ENCODE peak calls at places on chromosomes 11 and 22, in ten cellular contexts. E, G, T, F, L, H, Q, M, K and O are unnamed samples.

GRCh38 chr11:111427471-111427912 is 48.4 kb upstream of the POU2AF1 start:
- DNase-seq in F (peak), L (no peak), K (no peak), G (no peak), H (no peak), M (no peak), T (peak), E (no peak), Q (no peak), O (peak)

GRCh38 chr11:122902951-122903350 is 20.4 kb downstream of the JHY start:
- DNase-seq in T (no peak), L (no peak), G (no peak), K (no peak), M (no peak), F (no peak), Q (no peak), H (no peak), E (no peak), O (no peak)

GRCh38 chr11:121964591-121964990 is 151.4 kb downstream of the BLID start:
- DNase-seq in M (no peak), Q (no peak), G (peak), F (no peak), E (no peak), L (no peak), T (peak), H (no peak), K (no peak), O (no peak)

GRCh38 chr11:64343740-64344133 is 3.7 kb downstream of the CCDC88B start:
- DNase-seq in M (no peak), F (no peak), Q (no peak), L (no peak), T (peak), H (no peak), E (peak), G (no peak), K (peak), O (no peak)

GRCh38 chr22:20130739-20131592 is 638 bp upstream of the ZDHHC8 start:
- DNase-seq in H (peak), E (peak), M (peak), L (peak), F (peak), G (peak), K (peak), Q (peak), T (peak), O (peak)

GRCh38 chr11:94650756-94651155 is 83.6 kb downstream of the PIWIL4 start:
- DNase-seq in K (peak), T (peak), M (no peak), Q (peak), G (peak), L (no peak), E (no peak), F (peak), H (no peak), O (no peak)

GRCh38 chr22:41526802-41527799 is 17.2 kb downstream of the POLR3H start:
- DNase-seq in L (no peak), E (peak), G (peak), K (no peak), Q (peak), T (peak), H (peak), M (no peak), F (peak), O (peak)

GRCh38 chr22:44943701-44944324 is 66.0 kb downstream of the PHF21B start:
- DNase-seq in M (no peak), K (peak), T (no peak), F (no peak), G (no peak), L (no peak), Q (no peak), H (no peak), E (no peak), O (no peak)

GRCh38 chr11:128155590-128155989 is 431.8 kb downstream of the ETS1 start:
- DNase-seq in F (no peak), L (no peak), M (no peak), G (no peak), E (no peak), Q (no peak), H (no peak), T (no peak), K (no peak), O (no peak)

GRCh38 chr11:63244862-63245261 is 1.5 kb upstream of the SLC22A25 start:
- DNase-seq in T (no peak), Q (no peak), L (no peak), E (no peak), G (no peak), F (no peak), H (no peak), M (no peak), K (no peak), O (no peak)

GRCh38 chr22:20508815-20509271 is 1.4 kb downstream of the MED15 start:
- DNase-seq in L (no peak), G (no peak), T (no peak), H (no peak), Q (no peak), E (no peak), M (no peak), F (no peak), K (no peak), O (peak)

GRCh38 chr11:6395470-6396060 is 5.3 kb downstream of the SMPD1 start:
- DNase-seq in Q (no peak), L (no peak), F (no peak), M (no peak), T (no peak), E (no peak), H (no peak), G (no peak), K (no peak), O (no peak)

GRCh38 chr11:115100706-115101105 is 403.5 kb downstream of the CADM1 start:
- DNase-seq in H (no peak), F (no peak), E (no peak), L (no peak), K (no peak), T (no peak), M (no peak), Q (no peak), G (no peak), O (no peak)

GRCh38 chr11:64935634-64936081 is at the start of gene GPHA2:
- DNase-seq in G (no peak), T (no peak), E (peak), F (peak), K (no peak), M (no peak), Q (no peak), H (no peak), L (no peak), O (no peak)

GRCh38 chr11:69122642-69123431 is 32.9 kb upstream of the SMIM38 start:
- DNase-seq in H (no peak), M (peak), L (peak), F (peak), K (peak), T (peak), E (peak), G (peak), Q (no peak), O (peak)

GRCh38 chr11:130451261-130452019 is 3.0 kb downstream of the ADAMTS15 start:
- DNase-seq in L (no peak), K (peak), F (no peak), M (no peak), Q (no peak), T (no peak), G (peak), H (no peak), E (no peak), O (peak)

GRCh38 chr22:27724706-27725105 is 76.8 kb downstream of the MN1 start:
- DNase-seq in M (peak), Q (no peak), F (no peak), G (peak), K (no peak), H (no peak), E (no peak), T (no peak), L (no peak), O (no peak)

GRCh38 chr11:100991541-100991940 is 138.1 kb downstream of the PGR start:
- DNase-seq in M (no peak), F (no peak), E (no peak), G (peak), L (no peak), Q (no peak), K (no peak), H (no peak), T (peak), O (no peak)

GRCh38 chr11:126391286-126391954 is 35.9 kb downstream of the ST3GAL4 start:
- DNase-seq in M (peak), L (no peak), K (no peak), T (no peak), H (no peak), F (no peak), G (no peak), Q (no peak), E (no peak), O (no peak)

GRCh38 chr11:88175004-88175706 is at the start of gene RAB38:
- DNase-seq in E (peak), K (peak), H (no peak), T (peak), G (peak), L (peak), M (peak), Q (peak), F (peak), O (peak)

GRCh38 chr11:118401880-118402590 is 629 bp downstream of the ATP5MG start:
- DNase-seq in T (peak), Q (no peak), L (no peak), K (no peak), F (no peak), E (no peak), H (no peak), M (no peak), G (peak), O (peak)

GRCh38 chr22:17580461-17581031 is 17.2 kb downstream of the SLC25A18 start:
- DNase-seq in K (no peak), T (no peak), Q (peak), E (no peak), L (no peak), F (no peak), G (no peak), M (no peak), H (no peak), O (no peak)

GRCh38 chr11:12430351-12430750 is 53.0 kb downstream of the PARVA start:
- DNase-seq in T (no peak), F (no peak), E (no peak), K (no peak), M (no peak), Q (no peak), L (no peak), G (peak), H (no peak), O (no peak)

GRCh38 chr11:14644396-14645246 is 1.0 kb downstream of the PDE3B start:
- DNase-seq in Q (peak), H (peak), T (peak), G (no peak), F (peak), M (no peak), K (peak), L (peak), E (peak), O (peak)

GRCh38 chr11:92601048-92601447 is 368.4 kb upstream of the MTNR1B start:
- DNase-seq in Q (no peak), F (no peak), K (no peak), H (no peak), T (no peak), L (no peak), E (no peak), G (no peak), M (no peak), O (no peak)

GRCh38 chr22:49687333-49687732 is 140.3 kb downstream of the BRD1 start:
- DNase-seq in M (no peak), K (no peak), Q (no peak), H (no peak), E (no peak), G (no peak), T (no peak), L (no peak), F (no peak), O (no peak)
- H3K4me3 ChIP-seq in M (no peak), K (no peak), Q (no peak), H (no peak), E (no peak), G (no peak), T (no peak), L (no peak), F (no peak), O (no peak)

GRCh38 chr11:72084960-72085359 is 4.3 kb downstream of the LRRC51 start:
- DNase-seq in F (no peak), M (no peak), L (no peak), T (no peak), H (no peak), K (no peak), Q (no peak), G (no peak), E (no peak), O (no peak)

GRCh38 chr11:72085836-72086475 is 5.3 kb downstream of the LRRC51 start:
- DNase-seq in F (no peak), K (no peak), H (no peak), L (no peak), E (no peak), M (no peak), G (no peak), Q (no peak), T (no peak), O (peak)

GRCh38 chr11:72083414-72083813 is 2.8 kb downstream of the LRRC51 start:
- DNase-seq in T (no peak), L (no peak), Q (no peak), G (no peak), H (no peak), K (no peak), F (no peak), E (no peak), M (no peak), O (no peak)

GRCh38 chr11:72081856-72082255 is 1.2 kb downstream of the LRRC51 start:
- DNase-seq in T (no peak), G (no peak), L (no peak), H (no peak), Q (no peak), M (no peak), E (no peak), K (no peak), F (no peak), O (no peak)

DNA sequence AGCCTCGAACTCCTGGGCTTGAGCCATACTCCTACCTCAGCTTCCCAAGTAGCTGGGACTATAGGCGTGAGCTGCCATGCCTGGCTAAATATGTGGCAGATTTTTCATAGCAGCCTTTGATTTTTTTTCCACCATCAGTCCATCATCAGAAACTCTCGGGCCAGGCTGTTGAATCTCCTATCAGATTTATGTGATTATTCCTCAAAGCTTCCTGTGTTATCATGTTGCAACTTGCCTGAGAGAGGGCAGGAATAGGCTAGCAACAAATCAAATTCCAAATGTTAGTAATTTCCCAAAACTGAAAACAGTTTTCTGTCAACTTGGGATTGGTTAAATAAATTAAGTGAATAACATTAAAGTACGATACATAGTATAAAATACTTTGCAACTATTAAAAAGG is 3.4 kb downstream of the LRRC51 start:
- DNase-seq in H (no peak), G (no peak), T (no peak), E (no peak), M (no peak), K (no peak), L (no peak), Q (no peak), F (no peak), O (no peak)
- H3K27ac ChIP-seq in H (no peak), G (no peak), T (no peak), E (no peak), M (no peak), K (no peak), L (no peak), Q (no peak), F (no peak), O (no peak)

GRCh38 chr11:34629711-34630110 is 8.8 kb downstream of the EHF start:
- DNase-seq in G (peak), Q (no peak), F (no peak), L (no peak), E (no peak), M (no peak), K (no peak), T (no peak), H (no peak), O (no peak)

GRCh38 chr11:34624069-34624468 is 3.2 kb downstream of the EHF start:
- DNase-seq in H (peak), M (no peak), L (no peak), E (no peak), T (no peak), Q (no peak), G (no peak), K (no peak), F (peak), O (peak)

GRCh38 chr11:34626393-34626792 is 5.5 kb downstream of the EHF start:
- DNase-seq in Q (no peak), G (peak), F (no peak), T (no peak), M (no peak), E (no peak), K (no peak), H (no peak), L (no peak), O (no peak)

GRCh38 chr11:34625576-34625975 is 4.7 kb downstream of the EHF start:
- DNase-seq in G (no peak), L (no peak), Q (no peak), E (no peak), F (no peak), T (no peak), M (no peak), H (no peak), K (no peak), O (no peak)

GRCh38 chr11:34627197-34627596 is 6.3 kb downstream of the EHF start:
- DNase-seq in F (no peak), T (no peak), Q (no peak), E (no peak), L (no peak), H (no peak), G (no peak), K (no peak), M (no peak), O (no peak)
- H3K4me3 ChIP-seq in F (no peak), T (no peak), Q (no peak), E (no peak), L (peak), H (no peak), G (no peak), K (no peak), M (no peak), O (no peak)

GRCh38 chr11:60844870-60845221 is 2.9 kb downstream of the CCDC86 start:
- DNase-seq in M (no peak), G (no peak), K (no peak), H (no peak), T (peak), Q (no peak), E (no peak), F (peak), L (no peak), O (no peak)

GRCh38 chr11:60842688-60843605 is 1.0 kb downstream of the CCDC86 start:
- DNase-seq in E (no peak), Q (no peak), F (no peak), G (no peak), H (no peak), M (no peak), K (no peak), L (no peak), T (no peak), O (peak)

GRCh38 chr11:60847281-60847680 is 5.4 kb downstream of the CCDC86 start:
- DNase-seq in M (no peak), E (no peak), G (no peak), L (no peak), K (no peak), T (no peak), F (no peak), H (no peak), Q (no peak), O (peak)

GRCh38 chr11:60844045-60844869 is 2.3 kb downstream of the CCDC86 start:
- DNase-seq in T (no peak), L (no peak), M (no peak), E (no peak), H (no peak), K (no peak), G (peak), Q (no peak), F (no peak), O (no peak)

GRCh38 chr11:60845338-60845737 is 3.4 kb downstream of the CCDC86 start:
- DNase-seq in T (no peak), F (no peak), Q (no peak), L (no peak), E (no peak), M (no peak), K (no peak), G (no peak), H (no peak), O (no peak)
- H3K27ac ChIP-seq in T (no peak), F (no peak), Q (no peak), L (no peak), E (no peak), M (no peak), K (no peak), G (no peak), H (no peak), O (no peak)

GRCh38 chr22:35541254-35541748 is 670 bp downstream of the RASD2 start:
- DNase-seq in L (no peak), F (no peak), Q (no peak), K (peak), H (no peak), T (peak), M (no peak), E (peak), G (no peak), O (peak)
- H3K4me3 ChIP-seq in L (peak), F (no peak), Q (peak), K (peak), H (no peak), T (peak), M (peak), E (peak), G (peak), O (peak)

GRCh38 chr11:46293066-46293465 is 15.6 kb downstream of the CREB3L1 start:
- DNase-seq in T (no peak), G (no peak), E (no peak), F (no peak), H (no peak), Q (no peak), L (no peak), K (no peak), M (no peak), O (no peak)

GRCh38 chr11:46290021-46290420 is 12.6 kb downstream of the CREB3L1 start:
- DNase-seq in K (peak), H (no peak), M (no peak), L (no peak), G (no peak), F (no peak), E (no peak), T (no peak), Q (peak), O (no peak)

GRCh38 chr11:46288451-46288850 is 11.0 kb downstream of the CREB3L1 start:
- DNase-seq in F (no peak), E (no peak), L (no peak), K (peak), M (no peak), H (no peak), G (no peak), T (no peak), Q (no peak), O (no peak)

GRCh38 chr11:46291441-46292143 is 14.1 kb downstream of the CREB3L1 start:
- DNase-seq in G (peak), H (no peak), M (no peak), F (no peak), Q (peak), T (peak), L (no peak), K (peak), E (peak), O (no peak)

GRCh38 chr11:46290598-46291309 is 13.3 kb downstream of the CREB3L1 start:
- DNase-seq in T (peak), K (peak), H (no peak), G (peak), Q (peak), E (peak), F (peak), L (no peak), M (peak), O (no peak)
- H3K27ac ChIP-seq in T (peak), K (no peak), H (no peak), G (peak), Q (peak), E (peak), F (no peak), L (no peak), M (no peak), O (no peak)

GRCh38 chr22:37486224-37486845 is at the start of gene MFNG:
- DNase-seq in L (no peak), Q (peak), E (peak), G (peak), H (peak), K (peak), F (peak), T (peak), M (peak), O (peak)

GRCh38 chr22:37485714-37486223 is 415 bp downstream of the MFNG start:
- DNase-seq in K (no peak), H (no peak), L (no peak), Q (no peak), T (no peak), E (no peak), F (no peak), M (no peak), G (no peak), O (no peak)

GRCh38 chr22:37483594-37484114 is 2.5 kb downstream of the MFNG start:
- DNase-seq in Q (no peak), H (no peak), E (no peak), G (no peak), L (no peak), M (no peak), K (no peak), F (no peak), T (no peak), O (no peak)

GRCh38 chr22:37484115-37485005 is 1.8 kb downstream of the MFNG start:
- DNase-seq in M (no peak), L (no peak), Q (peak), K (peak), F (peak), T (no peak), H (peak), G (no peak), E (no peak), O (peak)

DNA sequence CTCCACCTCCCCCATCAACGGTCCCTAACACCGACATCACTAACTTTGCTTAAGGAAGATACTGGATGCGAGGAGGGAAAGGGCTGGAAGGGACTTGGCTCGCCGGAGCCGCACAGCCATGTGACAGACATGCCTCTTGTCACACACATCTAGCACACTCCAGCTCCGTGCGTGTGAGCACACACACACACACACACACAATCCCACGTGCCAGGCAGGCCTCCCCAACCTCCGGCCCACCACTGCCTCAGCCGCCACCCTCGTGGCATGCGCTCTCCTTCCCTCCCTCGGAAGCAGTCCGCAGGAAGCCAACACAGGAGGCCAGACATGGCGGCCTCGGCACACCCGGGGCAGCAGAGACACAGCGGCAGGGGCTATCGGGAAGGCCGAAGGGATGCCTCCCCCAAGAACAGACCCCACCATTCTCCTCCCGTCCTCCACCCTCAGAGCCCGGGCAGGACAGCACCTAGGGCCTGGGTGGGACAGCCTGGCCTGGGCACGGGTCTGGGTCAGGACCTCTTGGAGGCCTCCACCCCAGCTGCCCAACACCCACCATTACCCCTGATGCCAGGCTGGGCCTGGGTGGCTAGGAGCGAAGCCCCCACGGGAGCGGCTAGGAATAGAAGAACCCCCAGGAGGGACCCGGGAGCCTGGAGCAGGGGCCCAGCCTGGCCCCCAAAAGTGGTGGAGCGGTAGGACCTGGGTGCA is 1.0 kb downstream of the MFNG start:
- DNase-seq in L (no peak), M (no peak), F (peak), E (no peak), G (no peak), K (peak), H (peak), T (no peak), Q (no peak), O (no peak)
- H3K4me3 ChIP-seq in L (no peak), M (peak), F (no peak), E (no peak), G (no peak), K (peak), H (peak), T (no peak), Q (no peak), O (peak)